ENCODE peak calls at places on chromosomes 4 and X, in six cellular contexts. C is psoas muscle, J is fibroblast of mammary gland, G is colonic mucosa, U is WTC11, Q is uterus. D is an unnamed sample.

GRCh38 chr4:16001484-16001858 is 38.5 kb upstream of the FGFBP2 start:
- DNase-seq in C (peak), J (peak), G (peak), U (peak), Q (peak), D (peak)

GRCh38 chr4:135382280-135382679 is 1180.7 kb upstream of the PABPC4L start:
- DNase-seq in C (no peak), J (no peak), G (no peak), U (peak), Q (no peak), D (no peak)

GRCh38 chrX:13764765-13765164 is 30.2 kb downstream of the OFD1 start:
- DNase-seq in C (no peak), J (peak), G (no peak), U (peak), Q (no peak), D (peak)

GRCh38 chr4:8318509-8318908 is 49.0 kb downstream of the HTRA3 start:
- DNase-seq in C (no peak), J (no peak), G (no peak), U (no peak), Q (no peak), D (no peak)

GRCh38 chr4:55397024-55397520 is 1.3 kb downstream of the TMEM165 start:
- DNase-seq in C (peak), J (peak), G (peak), U (no peak), Q (peak), D (peak)

GRCh38 chr4:16196482-16197393 is 29.5 kb downstream of the TAPT1 start:
- DNase-seq in C (no peak), J (peak), G (peak), U (no peak), Q (no peak), D (peak)

GRCh38 chr4:38144029-38144428 is 183.8 kb downstream of the PTTG2 start:
- DNase-seq in C (no peak), J (no peak), G (no peak), U (no peak), Q (no peak), D (no peak)

GRCh38 chrX:120653000-120653399 is 23.1 kb upstream of the C1GALT1C1 start:
- DNase-seq in C (no peak), J (no peak), G (no peak), U (no peak), Q (no peak), D (no peak)

GRCh38 chr4:45946699-45947098 is 177.2 kb downstream of the GABRG1 start:
- DNase-seq in C (no peak), J (no peak), G (no peak), U (no peak), Q (no peak), D (no peak)

GRCh38 chr4:1234811-1235292 is 14.1 kb downstream of the CTBP1 start:
- DNase-seq in C (peak), J (no peak), G (no peak), U (no peak), Q (peak), D (no peak)

GRCh38 chr4:164761233-164761632 is 7.3 kb downstream of the SMIM31 start:
- DNase-seq in C (no peak), J (no peak), G (no peak), U (no peak), Q (no peak), D (no peak)

GRCh38 chr4:112182604-112183003 is 37.4 kb downstream of the FAM241A start:
- DNase-seq in C (no peak), J (no peak), G (no peak), U (no peak), Q (no peak), D (no peak)

GRCh38 chr4:561456-561855 is 14.6 kb downstream of the TMEM271 start:
- DNase-seq in C (no peak), J (no peak), G (no peak), U (no peak), Q (no peak), D (no peak)

GRCh38 chrX:123450217-123450616 is 266.1 kb downstream of the GRIA3 start:
- DNase-seq in C (no peak), J (peak), G (no peak), U (no peak), Q (no peak), D (no peak)

GRCh38 chr4:102869569-102870227 is 906 bp downstream of the CISD2 start:
- DNase-seq in C (no peak), J (no peak), G (peak), U (no peak), Q (no peak), D (no peak)

GRCh38 chrX:129525162-129525561 is 1.9 kb upstream of the SMARCA1 start:
- DNase-seq in C (no peak), J (peak), G (no peak), U (no peak), Q (no peak), D (no peak)

GRCh38 chrX:153372949-153373348 is 28.2 kb downstream of the PNMA6E start:
- DNase-seq in C (no peak), J (no peak), G (no peak), U (no peak), Q (no peak), D (no peak)

GRCh38 chrX:2714551-2714950 is 23.5 kb downstream of the CD99 start:
- DNase-seq in C (no peak), J (no peak), G (no peak), U (no peak), Q (no peak), D (no peak)

GRCh38 chr4:60461551-60461950 is 738.6 kb upstream of the ADGRL3 start:
- DNase-seq in C (no peak), J (no peak), G (no peak), U (no peak), Q (no peak), D (no peak)

DNA sequence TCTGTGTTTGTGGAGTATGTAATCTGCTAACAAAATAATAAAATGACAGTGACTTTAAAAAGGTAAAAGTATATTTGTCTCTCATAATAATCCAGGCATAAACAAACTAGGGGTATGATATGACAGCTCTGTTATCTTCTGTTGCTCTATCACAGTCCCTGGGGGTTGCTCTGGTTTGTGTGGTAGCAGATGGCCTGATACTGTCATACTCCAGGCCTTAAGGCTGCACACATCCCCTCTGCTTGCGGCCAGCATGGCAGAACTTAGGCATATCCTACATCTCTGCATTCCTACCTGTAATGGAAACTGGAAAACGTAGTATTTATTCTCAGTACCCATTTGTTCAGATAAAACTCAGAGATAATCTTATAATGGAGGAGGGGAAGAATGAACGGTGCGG is 117.9 kb upstream of the HAND2 start:
- DNase-seq in C (no peak), J (no peak), G (no peak), U (no peak), Q (no peak), D (no peak)
- TF ChIP-seq CTCF in C (no peak), J (no peak), G (no peak), U (no peak), Q (no peak), D (no peak)

GRCh38 chr4:132328761-132329160 is 820.3 kb upstream of the PCDH10 start:
- DNase-seq in C (no peak), J (no peak), G (no peak), U (no peak), Q (no peak), D (no peak)

GRCh38 chr4:132330994-132331393 is 818.1 kb upstream of the PCDH10 start:
- DNase-seq in C (no peak), J (no peak), G (no peak), U (no peak), Q (no peak), D (no peak)

GRCh38 chr4:132333723-132334045 is 815.4 kb upstream of the PCDH10 start:
- DNase-seq in C (no peak), J (peak), G (no peak), U (no peak), Q (no peak), D (no peak)

GRCh38 chr4:132334081-132334480 is 815.0 kb upstream of the PCDH10 start:
- DNase-seq in C (no peak), J (peak), G (no peak), U (no peak), Q (no peak), D (no peak)

GRCh38 chr4:132332932-132333722 is 816.0 kb upstream of the PCDH10 start:
- DNase-seq in C (no peak), J (peak), G (no peak), U (no peak), Q (no peak), D (no peak)
- TF ChIP-seq CTCF in C (peak), J (peak), G (peak), U (no peak), Q (no peak), D (peak)

GRCh38 chrX:150854856-150855255 is 43.6 kb downstream of the CD99L2 start:
- DNase-seq in C (no peak), J (no peak), G (no peak), U (no peak), Q (no peak), D (no peak)
- TF ChIP-seq CTCF in C (no peak), J (no peak), G (no peak), U (no peak), Q (no peak), D (no peak)

DNA sequence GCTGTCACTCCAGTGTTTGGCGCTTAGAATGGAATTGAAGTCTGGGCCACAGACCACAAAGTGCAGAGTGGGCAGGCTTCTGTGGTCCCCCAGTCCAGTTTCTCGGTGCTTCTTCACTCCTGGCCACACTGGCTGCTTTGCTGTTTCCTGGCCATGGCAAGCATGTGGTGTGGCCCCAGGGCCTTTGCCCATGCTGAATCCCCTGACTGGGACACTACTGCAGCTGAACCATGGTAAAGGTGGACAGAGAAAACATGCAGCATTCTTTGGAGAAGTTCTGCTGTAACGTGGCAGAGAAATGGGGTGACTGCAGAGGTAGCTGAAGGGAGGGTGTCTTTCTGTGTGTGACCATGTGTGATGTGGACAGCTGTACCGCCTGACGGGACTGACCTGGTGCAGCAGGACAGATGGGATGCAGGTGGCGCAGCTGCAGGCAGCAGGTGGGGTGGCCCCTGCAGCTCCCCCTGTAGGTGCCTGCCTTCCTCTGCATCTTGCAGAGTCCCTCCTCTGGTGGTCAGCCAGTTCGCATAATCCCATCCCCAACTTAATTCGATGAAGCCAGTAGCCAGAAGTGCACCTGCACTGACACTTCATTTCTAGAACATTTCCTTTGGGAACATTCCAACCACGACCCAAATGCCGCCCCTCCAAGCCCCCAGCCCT is 13.2 kb upstream of the S100P start:
- DNase-seq in C (no peak), J (no peak), G (no peak), U (peak), Q (no peak), D (no peak)
- TF ChIP-seq CTCF in C (no peak), J (no peak), G (no peak), U (peak), Q (no peak), D (no peak)

GRCh38 chr4:48879561-48880442 is 26.8 kb downstream of the OCIAD2 start:
- DNase-seq in C (no peak), J (no peak), G (no peak), U (no peak), Q (no peak), D (no peak)
- TF ChIP-seq CTCF in C (no peak), J (no peak), G (no peak), U (no peak), Q (no peak), D (no peak)

GRCh38 chr4:123397276-123398150 is 918 bp downstream of the SPRY1 start:
- DNase-seq in C (peak), J (peak), G (peak), U (peak), Q (peak), D (peak)
- TF ChIP-seq CTCF in C (no peak), J (no peak), G (no peak), U (no peak), Q (no peak), D (no peak)

GRCh38 chr4:52664479-52664878 is 5.4 kb upstream of the USP46 start:
- DNase-seq in C (no peak), J (no peak), G (no peak), U (no peak), Q (no peak), D (no peak)

GRCh38 chr4:52661966-52662705 is 3.0 kb upstream of the USP46 start:
- DNase-seq in C (no peak), J (no peak), G (no peak), U (no peak), Q (no peak), D (no peak)

GRCh38 chr4:52670121-52670520 is 11.0 kb upstream of the USP46 start:
- DNase-seq in C (no peak), J (no peak), G (no peak), U (no peak), Q (no peak), D (no peak)

GRCh38 chr4:52660643-52661042 is 1.5 kb upstream of the USP46 start:
- DNase-seq in C (no peak), J (no peak), G (no peak), U (no peak), Q (no peak), D (no peak)

DNA sequence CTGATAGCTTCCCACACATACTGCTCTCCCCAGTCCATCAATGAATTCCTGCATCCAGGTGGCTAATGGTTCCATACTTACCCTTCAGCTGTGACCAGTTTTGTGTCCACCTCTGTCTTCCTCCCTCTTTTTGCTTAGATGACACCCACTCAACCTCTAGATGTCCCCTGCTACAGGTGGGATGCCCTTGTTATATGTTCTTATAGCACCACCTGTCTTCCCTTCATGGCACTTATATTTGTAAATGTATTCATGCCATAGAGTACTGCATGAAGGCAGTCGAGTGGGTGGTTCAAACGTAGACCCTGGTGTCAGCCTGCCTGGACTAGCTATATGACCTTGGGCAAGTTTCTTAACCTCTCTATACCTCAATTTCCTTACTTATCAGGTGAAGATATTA is 6.5 kb upstream of the USP46 start:
- DNase-seq in C (no peak), J (no peak), G (no peak), U (no peak), Q (no peak), D (no peak)
- TF ChIP-seq CTCF in C (peak), J (peak), G (peak), U (no peak), Q (peak), D (no peak)

GRCh38 chr4:5710962-5711478 is at the start of gene EVC:
- DNase-seq in C (peak), J (peak), G (peak), U (peak), Q (peak), D (peak)
- TF ChIP-seq CTCF in C (no peak), J (no peak), G (no peak), U (no peak), Q (peak), D (no peak)

D was measured in nephron progenitor cell.